ENCODE peak calls at places on chromosome 5, in eight cellular contexts. One of them, this sample, is unnamed.

GRCh38 chr5:52725781-52726180 is 61.9 kb upstream of the ITGA1 start:
- DNase-seq in PC-9: no peak
- DNase-seq in OCI-LY7: no peak
- DNase-seq in GM20000: no peak
- DNase-seq in AG09319: no peak
- DNase-seq in astrocyte: no peak
- DNase-seq in K562: no peak
- DNase-seq in left lung: no peak
- DNase-seq in this sample: no peak

GRCh38 chr5:59428391-59428790 is 465.1 kb downstream of the PDE4D start:
- DNase-seq in AG09319: no peak
- DNase-seq in PC-9: no peak
- DNase-seq in K562: no peak
- DNase-seq in OCI-LY7: no peak
- DNase-seq in GM20000: no peak
- DNase-seq in astrocyte: peak; percentile 12
- DNase-seq in left lung: no peak
- DNase-seq in this sample: no peak

GRCh38 chr5:73447234-73448071 is 1.1 kb downstream of the FOXD1 start:
- DNase-seq in left lung: no peak
- DNase-seq in GM20000: peak; percentile 66
- DNase-seq in AG09319: peak; percentile 22
- DNase-seq in K562: peak; percentile 68
- DNase-seq in OCI-LY7: peak; percentile 57
- DNase-seq in astrocyte: peak; percentile 61
- DNase-seq in PC-9: peak; percentile 53
- DNase-seq in this sample: peak; percentile 44

GRCh38 chr5:82347213-82347947 is 69.2 kb upstream of the RPS23 start:
- DNase-seq in astrocyte: peak; percentile 94
- DNase-seq in PC-9: no peak
- DNase-seq in K562: no peak
- DNase-seq in OCI-LY7: no peak
- DNase-seq in left lung: peak; percentile 66
- DNase-seq in AG09319: peak; percentile 83
- DNase-seq in GM20000: no peak
- DNase-seq in this sample: no peak

GRCh38 chr5:87411586-87412416 is 929 bp downstream of the CCNH start:
- DNase-seq in astrocyte: peak; percentile 72
- DNase-seq in left lung: peak; percentile 34
- DNase-seq in K562: peak; percentile 18
- DNase-seq in GM20000: no peak
- DNase-seq in AG09319: no peak
- DNase-seq in OCI-LY7: peak; percentile 46
- DNase-seq in PC-9: peak; percentile 6
- DNase-seq in this sample: no peak

GRCh38 chr5:14286007-14286406 is 142.9 kb downstream of the TRIO start:
- DNase-seq in GM20000: no peak
- DNase-seq in left lung: no peak
- DNase-seq in OCI-LY7: no peak
- DNase-seq in AG09319: no peak
- DNase-seq in K562: no peak
- DNase-seq in astrocyte: no peak
- DNase-seq in PC-9: no peak
- DNase-seq in this sample: no peak

GRCh38 chr5:178207917-178208280 is 3.6 kb downstream of the HNRNPAB start:
- DNase-seq in OCI-LY7: no peak
- DNase-seq in PC-9: no peak
- DNase-seq in K562: no peak
- DNase-seq in left lung: no peak
- DNase-seq in GM20000: no peak
- DNase-seq in AG09319: no peak
- DNase-seq in astrocyte: no peak
- DNase-seq in this sample: no peak

GRCh38 chr5:128083811-128084227 is 253 bp downstream of the SLC12A2 start:
- DNase-seq in OCI-LY7: no peak
- DNase-seq in astrocyte: no peak
- DNase-seq in K562: no peak
- DNase-seq in left lung: no peak
- DNase-seq in PC-9: no peak
- DNase-seq in GM20000: no peak
- DNase-seq in AG09319: no peak
- DNase-seq in this sample: peak; percentile 80

GRCh38 chr5:146223179-146223578 is 19.8 kb downstream of the RBM27 start:
- DNase-seq in K562: no peak
- DNase-seq in OCI-LY7: no peak
- DNase-seq in PC-9: no peak
- DNase-seq in left lung: no peak
- DNase-seq in AG09319: no peak
- DNase-seq in astrocyte: no peak
- DNase-seq in GM20000: no peak
- DNase-seq in this sample: no peak

GRCh38 chr5:98193921-98194760 is 579.3 kb upstream of the RGMB start:
- DNase-seq in astrocyte: no peak
- DNase-seq in AG09319: no peak
- DNase-seq in K562: no peak
- DNase-seq in GM20000: no peak
- DNase-seq in left lung: no peak
- DNase-seq in PC-9: no peak
- DNase-seq in OCI-LY7: no peak
- DNase-seq in this sample: no peak

GRCh38 chr5:107853696-107854095 is 183.0 kb upstream of the EFNA5 start:
- DNase-seq in astrocyte: no peak
- DNase-seq in GM20000: no peak
- DNase-seq in K562: no peak
- DNase-seq in AG09319: no peak
- DNase-seq in left lung: no peak
- DNase-seq in OCI-LY7: no peak
- DNase-seq in PC-9: no peak
- DNase-seq in this sample: no peak

GRCh38 chr5:147101654-147102053 is 133.2 kb upstream of the STK32A start:
- DNase-seq in K562: no peak
- DNase-seq in AG09319: no peak
- DNase-seq in astrocyte: peak; percentile 13
- DNase-seq in left lung: no peak
- DNase-seq in PC-9: no peak
- DNase-seq in OCI-LY7: no peak
- DNase-seq in GM20000: no peak
- DNase-seq in this sample: no peak

GRCh38 chr5:91162534-91163381 is 220.4 kb downstream of the ARRDC3 start:
- DNase-seq in astrocyte: peak; percentile 94
- DNase-seq in K562: no peak
- DNase-seq in OCI-LY7: no peak
- DNase-seq in left lung: peak; percentile 87
- DNase-seq in AG09319: no peak
- DNase-seq in GM20000: peak; percentile 66
- DNase-seq in PC-9: peak; percentile 83
- DNase-seq in this sample: peak; percentile 48

GRCh38 chr5:110768138-110768845 is 29.5 kb downstream of the SLC25A46 start:
- DNase-seq in AG09319: peak; percentile 32
- DNase-seq in astrocyte: peak; percentile 39
- DNase-seq in OCI-LY7: no peak
- DNase-seq in GM20000: no peak
- DNase-seq in left lung: no peak
- DNase-seq in PC-9: no peak
- DNase-seq in K562: no peak
- DNase-seq in this sample: no peak

DNA sequence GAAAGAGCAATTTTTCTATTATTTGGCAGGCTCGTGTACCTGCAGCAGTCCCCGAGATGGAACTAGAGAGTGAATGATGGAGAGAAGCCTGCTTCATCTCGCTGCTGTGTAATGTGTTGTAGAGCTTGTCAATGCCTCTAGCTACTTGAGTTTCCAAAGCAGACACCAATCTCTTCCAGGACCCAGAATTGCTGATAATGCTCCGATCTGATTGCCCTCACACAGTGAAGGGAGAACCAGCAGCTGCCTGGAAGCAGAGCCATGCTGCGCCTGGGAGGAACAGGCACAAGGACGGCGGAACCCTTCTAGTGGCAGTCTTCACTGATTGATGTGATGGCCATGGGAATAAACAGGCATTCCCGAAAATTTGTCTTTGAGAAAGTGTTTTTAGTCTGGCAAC is 288.0 kb downstream of the ICE1 start:
- DNase-seq in PC-9: no peak
- DNase-seq in K562: no peak
- DNase-seq in left lung: no peak
- DNase-seq in astrocyte: no peak
- DNase-seq in AG09319: no peak
- DNase-seq in OCI-LY7: no peak
- DNase-seq in GM20000: no peak
- DNase-seq in this sample: no peak
- TF ChIP-seq CTCF in PC-9: no peak
- TF ChIP-seq CTCF in K562: no peak
- TF ChIP-seq CTCF in left lung: no peak
- TF ChIP-seq CTCF in astrocyte: no peak
- TF ChIP-seq CTCF in AG09319: no peak
- TF ChIP-seq CTCF in OCI-LY7: no peak
- TF ChIP-seq CTCF in GM20000: no peak
- TF ChIP-seq CTCF in this sample: no peak

GRCh38 chr5:65035212-65036206 is 266.8 kb downstream of the CWC27 start:
- DNase-seq in astrocyte: peak; percentile 91
- DNase-seq in K562: peak; percentile 98
- DNase-seq in left lung: peak; percentile 91
- DNase-seq in OCI-LY7: peak; percentile 76
- DNase-seq in PC-9: peak; percentile 88
- DNase-seq in AG09319: peak; percentile 75
- DNase-seq in GM20000: peak; percentile 90
- DNase-seq in this sample: peak; percentile 89

GRCh38 chr5:65034782-65035181 is 266.1 kb downstream of the CWC27 start:
- DNase-seq in GM20000: no peak
- DNase-seq in OCI-LY7: peak; percentile 85
- DNase-seq in K562: no peak
- DNase-seq in left lung: no peak
- DNase-seq in AG09319: no peak
- DNase-seq in astrocyte: no peak
- DNase-seq in PC-9: no peak
- DNase-seq in this sample: peak; percentile 26

GRCh38 chr5:65041296-65042158 is 272.8 kb downstream of the CWC27 start:
- DNase-seq in GM20000: no peak
- DNase-seq in left lung: no peak
- DNase-seq in K562: no peak
- DNase-seq in AG09319: no peak
- DNase-seq in astrocyte: peak; percentile 72
- DNase-seq in OCI-LY7: no peak
- DNase-seq in PC-9: peak; percentile 4
- DNase-seq in this sample: no peak

GRCh38 chr5:65034029-65034781 is 265.5 kb downstream of the CWC27 start:
- DNase-seq in PC-9: no peak
- DNase-seq in astrocyte: no peak
- DNase-seq in left lung: no peak
- DNase-seq in GM20000: no peak
- DNase-seq in K562: no peak
- DNase-seq in AG09319: no peak
- DNase-seq in OCI-LY7: peak; percentile 72
- DNase-seq in this sample: no peak

GRCh38 chr5:65037845-65038815 is 269.4 kb downstream of the CWC27 start:
- DNase-seq in astrocyte: no peak
- DNase-seq in GM20000: no peak
- DNase-seq in PC-9: no peak
- DNase-seq in OCI-LY7: peak; percentile 47
- DNase-seq in K562: peak; percentile 42
- DNase-seq in AG09319: no peak
- DNase-seq in left lung: no peak
- DNase-seq in this sample: no peak
- TF ChIP-seq CTCF in astrocyte: peak; percentile 10
- TF ChIP-seq CTCF in GM20000: no peak
- TF ChIP-seq CTCF in PC-9: no peak
- TF ChIP-seq CTCF in OCI-LY7: peak; percentile 91
- TF ChIP-seq CTCF in K562: peak; percentile 58
- TF ChIP-seq CTCF in AG09319: peak; percentile 6
- TF ChIP-seq CTCF in left lung: peak; percentile 26
- TF ChIP-seq CTCF in this sample: no peak

GRCh38 chr5:129904102-129904666 is at the start of gene CHSY3:
- DNase-seq in astrocyte: peak; percentile 71
- DNase-seq in GM20000: peak; percentile 50
- DNase-seq in K562: peak; percentile 29
- DNase-seq in PC-9: peak; percentile 82
- DNase-seq in OCI-LY7: no peak
- DNase-seq in left lung: peak; percentile 88
- DNase-seq in AG09319: peak; percentile 59
- DNase-seq in this sample: peak; percentile 40

GRCh38 chr5:129904667-129905466 is 602 bp downstream of the CHSY3 start:
- DNase-seq in left lung: peak; percentile 32
- DNase-seq in OCI-LY7: no peak
- DNase-seq in AG09319: no peak
- DNase-seq in PC-9: peak; percentile 13
- DNase-seq in K562: no peak
- DNase-seq in astrocyte: no peak
- DNase-seq in GM20000: peak; percentile 52
- DNase-seq in this sample: peak; percentile 43

GRCh38 chr5:129903466-129904101 is 681 bp upstream of the CHSY3 start:
- DNase-seq in OCI-LY7: no peak
- DNase-seq in GM20000: no peak
- DNase-seq in left lung: no peak
- DNase-seq in AG09319: no peak
- DNase-seq in K562: no peak
- DNase-seq in astrocyte: no peak
- DNase-seq in PC-9: no peak
- DNase-seq in this sample: no peak

GRCh38 chr5:129905467-129906176 is 1.4 kb downstream of the CHSY3 start:
- DNase-seq in K562: no peak
- DNase-seq in left lung: peak; percentile 34
- DNase-seq in astrocyte: no peak
- DNase-seq in GM20000: peak; percentile 24
- DNase-seq in AG09319: no peak
- DNase-seq in PC-9: peak; percentile 12
- DNase-seq in OCI-LY7: no peak
- DNase-seq in this sample: peak; percentile 26

DNA sequence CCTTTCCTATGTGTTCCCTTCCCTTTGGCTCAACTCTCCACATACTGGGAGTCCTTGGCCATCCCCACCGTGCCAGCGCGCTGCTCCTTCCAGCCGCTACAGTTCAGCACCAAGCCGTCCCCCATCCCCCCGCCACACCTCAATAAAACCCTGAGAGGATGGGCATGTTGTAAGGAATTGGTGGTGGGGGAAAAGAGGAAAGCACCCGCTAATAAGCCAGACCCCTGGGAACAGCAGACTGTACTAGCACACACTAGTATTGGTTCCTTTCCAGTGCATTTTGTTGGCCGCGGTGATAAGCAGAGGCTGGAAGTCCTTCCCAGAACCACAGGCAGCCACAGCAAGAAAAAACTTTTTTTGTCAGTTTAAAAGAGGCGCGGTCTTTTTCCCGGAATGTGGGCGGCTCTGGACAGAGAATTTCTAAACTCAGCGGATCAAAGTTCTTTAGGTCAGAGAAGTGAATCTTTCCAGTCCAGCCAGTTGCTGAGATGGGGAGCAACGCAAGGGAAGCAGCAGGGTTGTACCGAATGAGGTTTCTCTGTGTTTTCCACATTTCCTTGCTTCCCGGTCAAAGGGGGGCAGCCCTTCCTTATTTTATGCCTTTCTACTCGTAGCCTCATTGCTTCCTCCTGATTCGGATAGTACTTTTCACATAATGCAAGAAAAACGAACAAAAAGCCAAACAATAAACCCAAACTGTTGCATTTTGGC is 2.1 kb downstream of the CHSY3 start:
- DNase-seq in left lung: no peak
- DNase-seq in PC-9: peak; percentile 8
- DNase-seq in AG09319: no peak
- DNase-seq in K562: no peak
- DNase-seq in OCI-LY7: no peak
- DNase-seq in GM20000: no peak
- DNase-seq in astrocyte: peak; percentile 36
- DNase-seq in this sample: no peak
- TF ChIP-seq CTCF in left lung: no peak
- TF ChIP-seq CTCF in PC-9: no peak
- TF ChIP-seq CTCF in AG09319: peak; percentile 51
- TF ChIP-seq CTCF in K562: no peak
- TF ChIP-seq CTCF in OCI-LY7: no peak
- TF ChIP-seq CTCF in GM20000: no peak
- TF ChIP-seq CTCF in astrocyte: no peak
- TF ChIP-seq CTCF in this sample: no peak

GRCh38 chr5:172389578-172390112 is 64.7 kb downstream of the SH3PXD2B start:
- DNase-seq in AG09319: no peak
- DNase-seq in left lung: no peak
- DNase-seq in K562: peak; percentile 23
- DNase-seq in GM20000: no peak
- DNase-seq in PC-9: no peak
- DNase-seq in OCI-LY7: no peak
- DNase-seq in astrocyte: no peak
- DNase-seq in this sample: no peak
- TF ChIP-seq CTCF in AG09319: no peak
- TF ChIP-seq CTCF in left lung: no peak
- TF ChIP-seq CTCF in K562: no peak
- TF ChIP-seq CTCF in GM20000: no peak
- TF ChIP-seq CTCF in PC-9: peak; percentile 33
- TF ChIP-seq CTCF in OCI-LY7: peak; percentile 44
- TF ChIP-seq CTCF in astrocyte: no peak
- TF ChIP-seq CTCF in this sample: no peak

This sample was measured in GM13976.